ENCODE peak calls at places on chromosomes 2 and 18, in five cellular contexts. T is CD4-positive, alpha-beta memory T cell; C is endodermal cell; U is gastrocnemius medialis; F is uterus. Y is an unnamed sample.
A peak's percentile ranks its signal among the peaks of the same experiment; 100 is the strongest.

GRCh38 chr2:42942990-42943493 is 150.7 kb upstream of the HAAO start:
- DNase-seq in T (no peak), C (no peak), U (no peak), F (peak; percentile 15), Y (no peak)

GRCh38 chr2:200795044-200795443 is 16.7 kb upstream of the BZW1 start:
- DNase-seq in T (no peak), C (peak; percentile 73), U (peak; percentile 20), F (peak; percentile 26), Y (no peak)

GRCh38 chr18:22153428-22153827 is 16.0 kb upstream of the GATA6 start:
- DNase-seq in T (no peak), C (no peak), U (no peak), F (no peak), Y (no peak)

GRCh38 chr2:221533299-221533698 is 38.8 kb downstream of the EPHA4 start:
- DNase-seq in T (no peak), C (no peak), U (no peak), F (no peak), Y (no peak)

GRCh38 chr2:625415-626135 is 51.6 kb downstream of the TMEM18 start:
- DNase-seq in T (no peak), C (peak; percentile 19), U (no peak), F (no peak), Y (no peak)

GRCh38 chr18:79644006-79644665 is 35.5 kb upstream of the CTDP1 start:
- DNase-seq in T (peak; percentile 54), C (peak; percentile 94), U (no peak), F (peak; percentile 58), Y (peak; percentile 45)

GRCh38 chr2:42163444-42164045 is 5.6 kb upstream of the EML4 start:
- DNase-seq in T (no peak), C (no peak), U (no peak), F (no peak), Y (no peak)

GRCh38 chr2:179751184-179751809 is 110.1 kb downstream of the ZNF385B start:
- DNase-seq in T (no peak), C (no peak), U (no peak), F (no peak), Y (no peak)

GRCh38 chr2:126798276-126799140 is 100.2 kb upstream of the TEX51 start:
- DNase-seq in T (no peak), C (peak; percentile 5), U (no peak), F (no peak), Y (no peak)

GRCh38 chr2:128781166-128781887 is 462.7 kb upstream of the HS6ST1 start:
- DNase-seq in T (no peak), C (no peak), U (no peak), F (no peak), Y (no peak)

GRCh38 chr2:241015439-241015838 is 17.0 kb downstream of the SNED1 start:
- DNase-seq in T (no peak), C (peak; percentile 25), U (no peak), F (no peak), Y (no peak)

GRCh38 chr2:143279672-143280071 is 150.5 kb downstream of the ARHGAP15 start:
- DNase-seq in T (no peak), C (no peak), U (no peak), F (no peak), Y (no peak)

GRCh38 chr2:181660181-181660580 is 3.3 kb upstream of the CERKL start:
- DNase-seq in T (no peak), C (no peak), U (no peak), F (no peak), Y (no peak)

GRCh38 chr2:109531221-109531620 is 82.5 kb downstream of the SEPTIN10 start:
- DNase-seq in T (no peak), C (peak; percentile 21), U (no peak), F (no peak), Y (no peak)

GRCh38 chr18:44036500-44036899 is 644.2 kb upstream of the SETBP1 start:
- DNase-seq in T (no peak), C (no peak), U (no peak), F (no peak), Y (no peak)

GRCh38 chr2:106537711-106538275 is 50.6 kb downstream of the CD8B2 start:
- DNase-seq in T (no peak), C (no peak), U (no peak), F (no peak), Y (no peak)

GRCh38 chr2:240994161-240994896 is 4.1 kb upstream of the SNED1 start:
- DNase-seq in T (no peak), C (peak; percentile 42), U (no peak), F (no peak), Y (no peak)

GRCh38 chr2:149089068-149089467 is 50.6 kb downstream of the LYPD6B start:
- DNase-seq in T (no peak), C (no peak), U (no peak), F (no peak), Y (no peak)

GRCh38 chr2:8398040-8398668 is 283.7 kb upstream of the ID2 start:
- DNase-seq in T (no peak), C (no peak), U (no peak), F (no peak), Y (no peak)

GRCh38 chr2:65700004-65700651 is 267.7 kb upstream of the SPRED2 start:
- DNase-seq in T (no peak), C (no peak), U (no peak), F (no peak), Y (no peak)

GRCh38 chr2:71551631-71551915 is 98.2 kb downstream of the DYSF start:
- DNase-seq in T (no peak), C (no peak), U (no peak), F (no peak), Y (no peak)

GRCh38 chr2:3200420-3200939 is 177.1 kb downstream of the EIPR1 start:
- DNase-seq in T (no peak), C (no peak), U (peak; percentile 21), F (no peak), Y (no peak)

GRCh38 chr2:60957643-60958042 is 59.9 kb upstream of the PEX13 start:
- DNase-seq in T (no peak), C (no peak), U (no peak), F (no peak), Y (no peak)

GRCh38 chr2:136242687-136243277 is 124.8 kb upstream of the CXCR4 start:
- DNase-seq in T (peak; percentile 28), C (no peak), U (no peak), F (no peak), Y (no peak)

GRCh38 chr2:27038631-27039339 is 6.0 kb downstream of the TMEM214 start:
- DNase-seq in T (no peak), C (no peak), U (no peak), F (no peak), Y (no peak)

GRCh38 chr18:26574958-26575864 is 26.9 kb upstream of the KCTD1 start:
- DNase-seq in T (no peak), C (peak; percentile 84), U (peak; percentile 12), F (no peak), Y (no peak)

GRCh38 chr2:239177908-239178307 is 222.9 kb downstream of the HDAC4 start:
- DNase-seq in T (no peak), C (peak; percentile 13), U (no peak), F (peak; percentile 8), Y (no peak)

GRCh38 chr2:239178954-239179353 is 221.9 kb downstream of the HDAC4 start:
- DNase-seq in T (no peak), C (peak; percentile 28), U (no peak), F (no peak), Y (no peak)

GRCh38 chr2:239179851-239180371 is 220.9 kb downstream of the HDAC4 start:
- DNase-seq in T (no peak), C (peak; percentile 31), U (no peak), F (peak; percentile 11), Y (no peak)

GRCh38 chr2:239177325-239177724 is 223.5 kb downstream of the HDAC4 start:
- DNase-seq in T (no peak), C (no peak), U (no peak), F (no peak), Y (no peak)

GRCh38 chr2:239178484-239178883 is 222.3 kb downstream of the HDAC4 start:
- DNase-seq in T (no peak), C (peak; percentile 10), U (no peak), F (no peak), Y (no peak)
- H3K9me3 ChIP-seq in T (peaks cover 15% of the 10 kb centered on the region), C (peaks cover 25% of the 10 kb centered on the region), U (no peaks in the 10 kb centered on the region), F (no peaks in the 10 kb centered on the region), Y (peaks cover 2% of the 10 kb centered on the region)

GRCh38 chr2:176117823-176118376 is 1.3 kb downstream of the HOXD10 start:
- DNase-seq in T (no peak), C (peak; percentile 24), U (no peak), F (no peak), Y (no peak)

GRCh38 chr2:176115883-176116813 is at the start of gene HOXD10:
- DNase-seq in T (no peak), C (peak; percentile 90), U (no peak), F (peak; percentile 91), Y (no peak)

GRCh38 chr2:176118606-176119370 is 2.2 kb downstream of the HOXD10 start:
- DNase-seq in T (no peak), C (peak; percentile 85), U (no peak), F (peak; percentile 76), Y (no peak)

GRCh38 chr2:176114930-176115625 is 1.5 kb upstream of the HOXD10 start:
- DNase-seq in T (no peak), C (peak; percentile 63), U (no peak), F (no peak), Y (no peak)

DNA sequence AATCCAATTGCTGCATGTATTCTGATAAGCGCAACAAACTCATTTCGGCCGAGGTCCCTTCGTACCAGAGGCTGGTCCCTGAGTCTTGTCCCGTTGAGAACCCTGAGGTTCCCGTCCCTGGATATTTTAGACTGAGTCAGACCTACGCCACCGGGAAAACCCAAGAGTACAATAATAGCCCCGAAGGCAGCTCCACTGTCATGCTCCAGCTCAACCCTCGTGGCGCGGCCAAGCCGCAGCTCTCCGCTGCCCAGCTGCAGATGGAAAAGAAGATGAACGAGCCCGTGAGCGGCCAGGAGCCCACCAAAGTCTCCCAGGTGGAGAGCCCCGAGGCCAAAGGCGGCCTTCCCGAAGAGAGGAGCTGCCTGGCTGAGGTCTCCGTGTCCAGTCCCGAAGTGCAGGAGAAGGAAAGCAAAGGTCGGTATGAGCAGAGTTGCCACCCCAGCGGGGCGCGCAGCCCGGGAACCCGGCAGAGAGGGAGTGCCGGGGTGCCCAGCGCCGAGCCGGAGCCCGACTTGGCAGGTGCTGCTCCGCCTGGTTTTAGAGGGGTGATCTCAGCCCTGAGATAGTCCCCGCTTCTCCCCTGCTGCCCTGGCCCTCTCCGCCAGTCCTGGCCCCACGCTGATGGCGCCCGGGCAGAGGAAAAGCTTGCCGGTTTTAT is 714 bp downstream of the HOXD10 start:
- DNase-seq in T (no peak), C (peak; percentile 35), U (no peak), F (no peak), Y (no peak)
- H3K9me3 ChIP-seq in T (no peaks in the 10 kb centered on the region), C (peaks cover 10% of the 10 kb centered on the region), U (no peaks in the 10 kb centered on the region), F (no peaks in the 10 kb centered on the region), Y (no peaks in the 10 kb centered on the region)

GRCh38 chr2:135099802-135100483 is 47.9 kb downstream of the RAB3GAP1 start:
- DNase-seq in T (no peak), C (no peak), U (no peak), F (no peak), Y (no peak)

GRCh38 chr2:135103843-135104242 is 51.8 kb downstream of the RAB3GAP1 start:
- DNase-seq in T (no peak), C (no peak), U (no peak), F (no peak), Y (no peak)
- H3K9me3 ChIP-seq in T (no peaks in the 10 kb centered on the region), C (peaks cover 51% of the 10 kb centered on the region), U (no peaks in the 10 kb centered on the region), F (no peaks in the 10 kb centered on the region), Y (no peaks in the 10 kb centered on the region)

GRCh38 chr18:50590625-50591024 is 30.7 kb downstream of the MAPK4 start:
- DNase-seq in T (no peak), C (no peak), U (no peak), F (no peak), Y (no peak)

GRCh38 chr18:50582500-50582899 is 22.6 kb downstream of the MAPK4 start:
- DNase-seq in T (no peak), C (no peak), U (no peak), F (no peak), Y (no peak)

GRCh38 chr18:50581517-50581916 is 21.6 kb downstream of the MAPK4 start:
- DNase-seq in T (no peak), C (no peak), U (no peak), F (no peak), Y (no peak)

GRCh38 chr18:50586710-50587109 is 26.8 kb downstream of the MAPK4 start:
- DNase-seq in T (no peak), C (no peak), U (no peak), F (no peak), Y (no peak)
- H3K9me3 ChIP-seq in T (no peaks in the 10 kb centered on the region), C (no peaks in the 10 kb centered on the region), U (no peaks in the 10 kb centered on the region), F (no peaks in the 10 kb centered on the region), Y (peaks cover 6% of the 10 kb centered on the region)